ENCODE peak calls at places on chromosomes 3 and 15, in four cellular contexts. H is epithelial cell of proximal tubule, P is osteocyte, U is IMR-90. V is an unnamed sample.
A peak's percentile ranks its signal among the peaks of the same experiment; 100 is the strongest.

GRCh38 chr3:131645638-131646037 is 142.9 kb upstream of the MRPL3 start:
- DNase-seq in H (no peak), P (no peak), U (no peak), V (no peak)

GRCh38 chr3:110391640-110392395 is 679.8 kb upstream of the NECTIN3 start:
- DNase-seq in H (no peak), P (no peak), U (peak; percentile 72), V (no peak)

GRCh38 chr3:106337116-106337515 is 468.3 kb upstream of the CBLB start:
- DNase-seq in H (no peak), P (no peak), U (peak; percentile 58), V (no peak)

GRCh38 chr3:9793161-9793781 is 389 bp downstream of the ARPC4 start:
- DNase-seq in H (no peak), P (no peak), U (peak; percentile 44), V (no peak)

GRCh38 chr15:57015360-57015759 is 96.9 kb downstream of the TCF12 start:
- DNase-seq in H (no peak), P (no peak), U (no peak), V (no peak)

GRCh38 chr15:63059573-63060216 is 17.1 kb downstream of the TPM1 start:
- DNase-seq in H (no peak), P (no peak), U (no peak), V (no peak)

GRCh38 chr3:64078966-64079365 is 55.7 kb upstream of the PSMD6 start:
- DNase-seq in H (no peak), P (no peak), U (no peak), V (no peak)

GRCh38 chr3:187161556-187161955 is 22.3 kb upstream of the RPL39L start:
- DNase-seq in H (no peak), P (no peak), U (no peak), V (no peak)

GRCh38 chr3:57029924-57030323 is 30.5 kb upstream of the SPATA12 start:
- DNase-seq in H (no peak), P (no peak), U (no peak), V (no peak)

GRCh38 chr3:21216598-21216997 is 534.4 kb downstream of the ZNF385D start:
- DNase-seq in H (no peak), P (no peak), U (no peak), V (no peak)

GRCh38 chr3:141386611-141387110 is 18.4 kb downstream of the ZBTB38 start:
- DNase-seq in H (no peak), P (no peak), U (peak; percentile 83), V (no peak)

GRCh38 chr3:23085256-23085655 is 117.9 kb upstream of the UBE2E2 start:
- DNase-seq in H (no peak), P (no peak), U (no peak), V (no peak)

GRCh38 chr3:149751551-149751950 is 738 bp downstream of the COMMD2 start:
- DNase-seq in H (no peak), P (no peak), U (no peak), V (no peak)

GRCh38 chr15:91104111-91104510 is 4.1 kb downstream of the SV2B start:
- DNase-seq in H (peak; percentile 23), P (no peak), U (no peak), V (no peak)

GRCh38 chr15:33068531-33068990 is 126.0 kb downstream of the FMN1 start:
- DNase-seq in H (peak; percentile 87), P (no peak), U (no peak), V (no peak)

GRCh38 chr3:172315401-172316091 is 132.7 kb downstream of the GHSR start:
- DNase-seq in H (no peak), P (no peak), U (peak; percentile 85), V (no peak)

GRCh38 chr3:126322181-126322967 is 34.8 kb downstream of the KLF15 start:
- DNase-seq in H (no peak), P (no peak), U (no peak), V (peak; percentile 1)

GRCh38 chr3:126380011-126380768 is 14.5 kb upstream of the CFAP100 start:
- DNase-seq in H (no peak), P (no peak), U (no peak), V (no peak)

GRCh38 chr3:119301001-119301400 is 6.8 kb downstream of the ARHGAP31 start:
- DNase-seq in H (no peak), P (no peak), U (no peak), V (no peak)

GRCh38 chr3:158649791-158650190 is 5.5 kb downstream of the GFM1 start:
- DNase-seq in H (no peak), P (no peak), U (no peak), V (no peak)

GRCh38 chr3:135802171-135802570 is 163.4 kb upstream of the PPP2R3A start:
- DNase-seq in H (no peak), P (no peak), U (no peak), V (no peak)

GRCh38 chr3:38843898-38844297 is 27.9 kb upstream of the SCN10A start:
- DNase-seq in H (no peak), P (no peak), U (peak; percentile 70), V (no peak)

GRCh38 chr15:72302955-72303354 is 17.0 kb downstream of the CELF6 start:
- DNase-seq in H (no peak), P (no peak), U (no peak), V (no peak)
- TF ChIP-seq CTCF in H (no peak), P (no peak), U (no peak), V (no peak)

DNA sequence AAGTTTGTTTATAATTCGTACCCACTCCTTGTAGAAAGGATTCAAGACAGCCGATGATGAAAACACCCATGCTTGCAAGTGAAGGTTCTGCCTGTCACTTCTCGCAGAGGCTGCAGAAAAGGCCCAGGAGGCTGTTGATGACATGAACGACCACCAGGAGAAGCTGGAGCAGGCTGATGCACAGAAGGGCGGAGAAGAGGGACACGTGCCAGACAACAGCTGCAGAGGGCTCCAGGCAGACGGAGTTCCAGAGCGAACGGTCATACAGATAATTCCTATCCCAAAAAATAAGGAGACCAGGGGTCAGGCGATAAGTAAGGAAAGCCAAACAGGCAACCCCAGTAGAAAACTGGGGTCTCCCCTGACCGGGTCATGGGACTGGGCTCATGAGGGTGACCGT is 5.7 kb upstream of the DYNLT2B start:
- DNase-seq in H (no peak), P (no peak), U (peak; percentile 47), V (no peak)
- TF ChIP-seq CTCF in H (no peak), P (peak; percentile 12), U (peak; percentile 29), V (no peak)

GRCh38 chr15:76976572-76977270 is 18.2 kb upstream of the PSTPIP1 start:
- DNase-seq in H (no peak), P (peak; percentile 71), U (no peak), V (no peak)

GRCh38 chr15:76973906-76974305 is 21.0 kb upstream of the PSTPIP1 start:
- DNase-seq in H (no peak), P (peak; percentile 69), U (no peak), V (no peak)

GRCh38 chr15:76972420-76973361 is 22.2 kb upstream of the PSTPIP1 start:
- DNase-seq in H (no peak), P (peak; percentile 75), U (peak; percentile 42), V (no peak)

GRCh38 chr15:76974456-76975083 is 20.4 kb upstream of the PSTPIP1 start:
- DNase-seq in H (no peak), P (peak; percentile 69), U (no peak), V (no peak)

DNA sequence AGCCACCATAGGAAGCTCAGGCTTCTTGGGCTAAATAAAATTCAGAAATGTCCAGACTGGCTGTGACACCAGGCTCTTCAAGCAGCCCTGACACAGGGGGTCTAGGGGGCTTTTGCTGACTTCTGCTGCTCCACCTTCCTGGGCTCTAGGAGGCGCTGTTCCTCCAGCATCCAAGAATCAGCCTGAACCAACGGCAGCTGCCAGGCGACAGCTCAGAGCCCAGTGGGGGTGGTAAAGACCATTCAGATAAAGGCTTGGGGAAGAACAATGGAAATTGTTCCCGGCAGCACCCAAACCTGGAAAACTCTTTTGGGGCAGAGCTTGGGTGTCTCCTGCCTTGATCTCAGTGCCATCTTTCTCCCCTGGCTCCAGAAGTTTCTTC is 21.6 kb upstream of the PSTPIP1 start:
- DNase-seq in H (no peak), P (peak; percentile 75), U (peak; percentile 20), V (peak; percentile 66)
- TF ChIP-seq CTCF in H (peak; percentile 58), P (peak; percentile 53), U (peak; percentile 44), V (peak; percentile 82)

DNA sequence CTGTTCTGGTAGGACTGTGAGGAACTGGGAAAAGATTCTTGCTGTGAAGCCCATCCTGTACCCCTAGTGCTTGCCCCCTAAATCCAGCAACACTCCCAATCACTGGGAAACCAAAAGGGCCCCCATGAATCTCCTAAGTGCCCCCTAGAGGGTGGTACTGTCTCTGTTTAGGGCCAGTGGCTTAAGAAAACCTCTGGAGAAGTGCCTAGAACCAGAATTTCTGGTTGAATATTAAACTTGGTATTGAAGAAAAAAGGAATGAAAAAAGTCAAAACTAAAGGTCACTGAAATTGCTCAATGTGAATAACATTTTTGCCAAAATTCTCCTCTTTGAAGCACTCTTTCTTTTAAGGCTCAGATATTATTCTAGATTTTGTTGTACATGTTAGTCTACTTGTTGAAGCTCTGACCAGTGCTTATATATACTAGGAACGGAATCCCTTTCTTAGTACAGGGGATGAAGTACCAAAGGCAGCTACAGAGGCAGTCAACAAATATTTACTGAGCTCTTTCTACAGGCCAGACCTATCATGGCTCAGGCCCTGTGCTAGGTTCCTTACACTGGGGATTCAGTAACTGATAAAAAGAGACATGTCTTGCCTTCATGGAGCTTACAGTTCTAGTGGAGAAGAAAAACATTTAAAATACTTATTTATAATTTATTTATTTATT is 138.8 kb downstream of the MYLK start:
- DNase-seq in H (no peak), P (no peak), U (no peak), V (no peak)
- TF ChIP-seq CTCF in H (peak; percentile 70), P (peak; percentile 34), U (no peak), V (no peak)

GRCh38 chr15:89775815-89776214 is 317 bp upstream of the MESP2 start:
- DNase-seq in H (no peak), P (no peak), U (no peak), V (no peak)

GRCh38 chr15:89770041-89770440 is 6.1 kb upstream of the MESP2 start:
- DNase-seq in H (no peak), P (no peak), U (peak; percentile 70), V (no peak)

GRCh38 chr15:89774492-89774891 is 1.6 kb upstream of the MESP2 start:
- DNase-seq in H (no peak), P (no peak), U (no peak), V (no peak)

GRCh38 chr15:89776274-89777072 is at the start of gene MESP2:
- DNase-seq in H (no peak), P (peak; percentile 93), U (peak; percentile 65), V (peak; percentile 52)

GRCh38 chr15:89772933-89773583 is 3.1 kb upstream of the MESP2 start:
- DNase-seq in H (no peak), P (no peak), U (peak; percentile 65), V (no peak)
- TF ChIP-seq CTCF in H (peak; percentile 11), P (peak; percentile 37), U (no peak), V (no peak)

DNA sequence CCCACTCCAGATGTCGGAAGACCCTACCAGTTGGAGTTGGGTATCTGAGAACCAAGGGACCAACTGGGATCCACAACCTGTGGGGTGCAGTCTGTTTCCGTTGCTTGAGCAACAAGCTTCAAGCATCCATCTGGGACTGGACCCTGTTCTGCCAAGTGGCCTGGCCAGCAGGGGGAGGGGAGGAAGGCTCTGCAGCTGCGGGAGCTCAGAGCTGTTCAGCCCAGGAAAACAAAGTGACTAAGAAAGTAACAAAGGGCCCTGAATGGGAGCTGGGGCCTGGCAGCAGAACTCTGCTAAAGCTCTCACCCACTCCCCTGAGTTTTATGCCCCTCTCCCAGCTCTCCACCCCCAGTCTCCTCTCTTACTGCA is 2.7 kb downstream of the TYRO3 start:
- DNase-seq in H (no peak), P (no peak), U (peak; percentile 73), V (no peak)
- TF ChIP-seq CTCF in H (no peak), P (peak; percentile 18), U (peak; percentile 21), V (no peak)